ENCODE peak calls at places on chromosomes 6 and 20, in four cellular contexts. A, S, X and Y are unnamed samples. For H3K27me3 and H3K4me1, the result is how much of the 10 kb centered on the place peaks cover.

GRCh38 chr6:35288834-35289233 is 8.8 kb upstream of the DEF6 start:
- DNase-seq in X (no peak), S (no peak), A (no peak), Y (no peak)

GRCh38 chr20:6611911-6612614 is 155.4 kb upstream of the BMP2 start:
- DNase-seq in X (no peak), S (no peak), A (no peak), Y (no peak)

GRCh38 chr6:75748743-75749538 is at the start of gene MYO6:
- DNase-seq in S (peak), A (peak), X (peak), Y (peak)

GRCh38 chr6:20542927-20543602 is 8.8 kb downstream of the CDKAL1 start:
- DNase-seq in A (no peak), X (no peak), S (no peak), Y (no peak)

GRCh38 chr6:31351734-31352496 is 5.1 kb downstream of the HLA-B start:
- DNase-seq in S (no peak), X (no peak), A (no peak), Y (no peak)

GRCh38 chr6:138410048-138410735 is 6.2 kb downstream of the HEBP2 start:
- DNase-seq in S (no peak), A (peak), X (no peak), Y (no peak)

GRCh38 chr6:121884056-121884455 is 448.6 kb downstream of the GJA1 start:
- DNase-seq in S (no peak), A (no peak), X (no peak), Y (no peak)

GRCh38 chr6:44542401-44543116 is 155.1 kb downstream of the CDC5L start:
- DNase-seq in S (no peak), A (no peak), X (no peak), Y (no peak)

GRCh38 chr6:9612489-9612888 is 802.4 kb downstream of the TFAP2A start:
- DNase-seq in S (no peak), A (no peak), X (no peak), Y (no peak)

GRCh38 chr6:126661646-126662045 is 321.7 kb downstream of the CENPW start:
- DNase-seq in S (no peak), A (no peak), X (no peak), Y (no peak)

GRCh38 chr20:63208346-63208924 is 7.5 kb downstream of the YTHDF1 start:
- DNase-seq in A (no peak), X (no peak), S (no peak), Y (no peak)

GRCh38 chr6:30075987-30076311 is 380 bp upstream of the RNF39 start:
- DNase-seq in A (peak), S (no peak), X (no peak), Y (no peak)

GRCh38 chr20:4830696-4831095 is 109.0 kb downstream of the PRND start:
- DNase-seq in S (no peak), A (no peak), X (no peak), Y (no peak)

GRCh38 chr20:24157213-24157612 is 168.6 kb upstream of the GGTLC1 start:
- DNase-seq in X (no peak), S (no peak), A (no peak), Y (no peak)

GRCh38 chr20:11012975-11013374 is 339.2 kb upstream of the JAG1 start:
- DNase-seq in X (no peak), S (no peak), A (no peak), Y (no peak)

GRCh38 chr20:14235355-14235754 is 102.1 kb downstream of the FLRT3 start:
- DNase-seq in A (no peak), X (no peak), S (no peak), Y (no peak)

GRCh38 chr6:97819680-97820079 is 536.7 kb upstream of the MMS22L start:
- DNase-seq in S (no peak), X (no peak), A (no peak), Y (no peak)

GRCh38 chr20:45817652-45818194 is 5.3 kb downstream of the UBE2C start:
- DNase-seq in S (no peak), A (no peak), X (no peak), Y (no peak)

GRCh38 chr20:10178727-10179313 is 39.8 kb upstream of the SNAP25 start:
- DNase-seq in X (no peak), A (no peak), S (no peak), Y (no peak)

GRCh38 chr6:103215835-103216234 is 1643.9 kb downstream of the HACE1 start:
- DNase-seq in A (no peak), S (no peak), X (no peak), Y (no peak)

GRCh38 chr20:19540401-19540800 is 217.7 kb upstream of the RIN2 start:
- DNase-seq in S (no peak), A (no peak), X (no peak), Y (no peak)

GRCh38 chr20:34925341-34925740 is 30.3 kb downstream of the GSS start:
- DNase-seq in A (no peak), S (no peak), X (no peak), Y (no peak)

GRCh38 chr20:41287327-41287726 is 30.2 kb downstream of the ZHX3 start:
- DNase-seq in A (no peak), S (no peak), X (no peak), Y (no peak)

GRCh38 chr6:34142599-34142998 is 3.3 kb downstream of the GRM4 start:
- DNase-seq in A (peak), S (no peak), X (peak), Y (peak)

GRCh38 chr6:66838764-66839163 is 1131.7 kb upstream of the EYS start:
- DNase-seq in X (no peak), A (no peak), S (no peak), Y (no peak)

GRCh38 chr6:5996701-5997419 is 9.9 kb downstream of the NRN1 start:
- DNase-seq in X (no peak), A (peak), S (no peak), Y (no peak)

GRCh38 chr6:5995705-5996686 is 10.7 kb downstream of the NRN1 start:
- DNase-seq in A (peak), S (peak), X (peak), Y (peak)

GRCh38 chr6:5994999-5995698 is 11.6 kb downstream of the NRN1 start:
- DNase-seq in A (no peak), S (no peak), X (no peak), Y (no peak)

GRCh38 chr6:5992551-5993225 is 14.0 kb downstream of the NRN1 start:
- DNase-seq in X (no peak), A (no peak), S (no peak), Y (no peak)

GRCh38 chr6:5994234-5994998 is 12.3 kb downstream of the NRN1 start:
- DNase-seq in X (no peak), S (no peak), A (no peak), Y (no peak)
- H3K27me3 ChIP-seq in X (half or more), S (under half), A (half or more), Y (under half)

DNA sequence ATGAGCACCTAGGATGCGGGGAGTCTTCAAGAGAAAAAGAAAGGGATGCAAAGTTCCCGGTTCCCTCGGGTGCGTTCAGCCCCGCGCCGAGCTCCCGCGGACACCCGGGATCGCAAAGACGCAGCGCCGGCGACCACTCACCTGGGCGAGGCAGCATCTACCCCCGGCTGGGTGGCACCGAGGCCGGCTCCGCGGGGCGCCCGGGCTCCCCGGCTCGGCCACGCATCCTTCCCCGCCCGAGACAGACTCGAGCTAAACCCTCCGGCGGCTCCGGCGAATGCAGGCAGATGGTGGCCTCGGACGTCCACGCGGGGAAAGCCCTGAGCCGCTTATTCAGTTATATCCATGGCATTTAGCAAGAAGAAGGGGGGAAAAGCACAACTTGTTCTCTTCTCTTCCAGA is 363 bp downstream of the LRFN2 start:
- DNase-seq in S (no peak), X (peak), A (no peak), Y (no peak)
- H3K4me1 ChIP-seq in S (under half), X (under half), A (under half), Y (under half)

GRCh38 chr6:163580311-163581030 is 166.0 kb downstream of the QKI start:
- DNase-seq in X (no peak), S (no peak), A (no peak), Y (no peak)
- H3K27ac ChIP-seq in X (peak), S (no peak), A (no peak), Y (no peak)

GRCh38 chr20:43921227-43921780 is 6.7 kb downstream of the TOX2 start:
- DNase-seq in X (no peak), A (no peak), S (no peak), Y (no peak)

GRCh38 chr20:43917380-43917779 is 2.7 kb downstream of the TOX2 start:
- DNase-seq in A (no peak), X (no peak), S (no peak), Y (no peak)

GRCh38 chr20:43920797-43921196 is 6.1 kb downstream of the TOX2 start:
- DNase-seq in S (no peak), A (no peak), X (no peak), Y (no peak)

GRCh38 chr20:43922614-43923013 is 8.0 kb downstream of the TOX2 start:
- DNase-seq in S (no peak), X (no peak), A (no peak), Y (no peak)

DNA sequence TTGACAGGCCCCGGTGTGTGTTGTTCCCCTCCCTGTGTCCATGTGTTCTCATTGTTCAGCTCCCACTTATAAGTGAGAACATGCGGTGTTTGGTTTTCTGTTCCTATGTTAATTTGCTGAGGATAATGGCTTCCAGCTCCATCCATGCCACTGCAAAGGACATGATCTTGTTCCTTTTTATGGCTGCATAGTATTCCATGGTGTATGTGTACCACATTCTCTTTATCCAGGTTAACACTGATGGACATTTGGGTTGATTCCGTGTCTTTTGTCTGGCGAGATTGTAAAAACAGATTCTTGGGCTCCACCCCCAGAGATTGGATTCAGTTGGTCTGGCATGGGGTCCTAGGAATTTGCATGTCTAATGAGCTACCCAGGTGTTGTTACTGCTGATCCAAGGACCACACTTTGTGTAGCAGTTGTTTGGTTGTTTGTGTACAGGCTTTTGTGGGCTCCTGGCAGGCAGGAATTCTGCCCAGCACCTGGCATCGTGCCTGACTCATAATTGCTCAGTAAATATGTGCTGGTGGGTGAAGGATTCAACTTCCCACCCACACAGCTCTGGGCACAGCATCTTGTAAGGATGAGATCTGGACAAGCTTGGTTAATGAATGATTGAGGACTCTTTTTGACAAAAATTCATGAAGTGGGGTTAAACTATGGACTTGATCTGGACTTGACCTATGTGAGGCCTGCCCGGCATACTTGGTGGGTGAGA is 5.2 kb downstream of the TOX2 start:
- DNase-seq in S (no peak), A (no peak), X (no peak), Y (no peak)
- H3K27me3 ChIP-seq in S (under half), A (under half), X (under half), Y (under half)

DNA sequence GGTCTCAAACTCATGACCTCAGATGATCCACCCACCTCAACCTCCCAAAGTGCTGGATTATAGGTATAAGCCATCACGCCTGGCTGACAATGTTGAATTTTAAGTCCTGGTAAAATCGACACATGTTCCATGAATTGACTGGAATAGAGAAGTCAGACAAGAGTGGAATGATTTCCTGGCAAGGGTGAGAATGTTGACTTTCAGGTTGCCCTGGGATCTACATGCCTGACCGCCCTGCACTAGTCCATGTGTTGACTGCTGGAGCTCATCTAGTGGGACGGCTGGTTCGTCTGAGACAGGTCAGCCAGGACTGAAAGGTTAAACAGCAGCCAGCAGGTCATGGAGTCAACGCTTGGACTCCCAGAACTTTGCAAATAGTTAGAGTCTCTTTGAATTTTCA is 88.8 kb downstream of the SASH1 start:
- DNase-seq in S (no peak), A (no peak), X (no peak), Y (no peak)
- H3K4me1 ChIP-seq in S (under half), A (under half), X (under half), Y (under half)